ENCODE peak calls at places on chromosomes 3 and 15, in seven cellular contexts. One of them, this sample, is unnamed.

GRCh38 chr3:53129344-53129743 is 891 bp downstream of the RFT1 start:
- DNase-seq in stomach: no peak
- DNase-seq in tibial nerve: no peak
- DNase-seq in ovary: no peak
- DNase-seq in body of pancreas: no peak
- DNase-seq in A549: no peak
- DNase-seq in HCT116: no peak
- DNase-seq in this sample: no peak

GRCh38 chr15:99211926-99212325 is 37.5 kb downstream of the TTC23 start:
- DNase-seq in stomach: no peak
- DNase-seq in ovary: no peak
- DNase-seq in A549: no peak
- DNase-seq in HCT116: no peak
- DNase-seq in tibial nerve: no peak
- DNase-seq in body of pancreas: no peak
- DNase-seq in this sample: no peak

GRCh38 chr3:188067932-188068331 is 86.0 kb upstream of the LPP start:
- DNase-seq in ovary: no peak
- DNase-seq in A549: no peak
- DNase-seq in body of pancreas: no peak
- DNase-seq in stomach: no peak
- DNase-seq in tibial nerve: no peak
- DNase-seq in HCT116: no peak
- DNase-seq in this sample: peak

GRCh38 chr15:95450413-95450812 is 880.1 kb upstream of the NR2F2 start:
- DNase-seq in tibial nerve: no peak
- DNase-seq in ovary: no peak
- DNase-seq in body of pancreas: no peak
- DNase-seq in stomach: no peak
- DNase-seq in HCT116: no peak
- DNase-seq in A549: no peak
- DNase-seq in this sample: no peak

GRCh38 chr3:72492240-72492639 is 356.0 kb downstream of the SHQ1 start:
- DNase-seq in tibial nerve: peak
- DNase-seq in stomach: no peak
- DNase-seq in HCT116: no peak
- DNase-seq in ovary: no peak
- DNase-seq in A549: no peak
- DNase-seq in body of pancreas: peak
- DNase-seq in this sample: peak

GRCh38 chr15:88021601-88022000 is 234.9 kb downstream of the NTRK3 start:
- DNase-seq in A549: no peak
- DNase-seq in HCT116: no peak
- DNase-seq in body of pancreas: no peak
- DNase-seq in tibial nerve: no peak
- DNase-seq in stomach: no peak
- DNase-seq in ovary: no peak
- DNase-seq in this sample: no peak

GRCh38 chr3:69647710-69648109 is 91.6 kb upstream of the MITF start:
- DNase-seq in stomach: no peak
- DNase-seq in HCT116: no peak
- DNase-seq in body of pancreas: no peak
- DNase-seq in ovary: no peak
- DNase-seq in A549: no peak
- DNase-seq in tibial nerve: no peak
- DNase-seq in this sample: no peak

GRCh38 chr3:18669374-18669773 is 244.2 kb upstream of the SATB1 start:
- DNase-seq in tibial nerve: no peak
- DNase-seq in ovary: no peak
- DNase-seq in stomach: no peak
- DNase-seq in body of pancreas: no peak
- DNase-seq in HCT116: no peak
- DNase-seq in A549: no peak
- DNase-seq in this sample: no peak

GRCh38 chr3:182501861-182502260 is 291.4 kb upstream of the ATP11B start:
- DNase-seq in A549: no peak
- DNase-seq in body of pancreas: no peak
- DNase-seq in tibial nerve: no peak
- DNase-seq in ovary: no peak
- DNase-seq in HCT116: no peak
- DNase-seq in stomach: no peak
- DNase-seq in this sample: no peak

GRCh38 chr3:185732782-185733181 is 92.1 kb downstream of the IGF2BP2 start:
- DNase-seq in A549: no peak
- DNase-seq in body of pancreas: no peak
- DNase-seq in stomach: no peak
- DNase-seq in ovary: no peak
- DNase-seq in tibial nerve: no peak
- DNase-seq in HCT116: no peak
- DNase-seq in this sample: peak

GRCh38 chr3:27796365-27796875 is 74.3 kb upstream of the EOMES start:
- DNase-seq in body of pancreas: no peak
- DNase-seq in HCT116: no peak
- DNase-seq in A549: no peak
- DNase-seq in tibial nerve: no peak
- DNase-seq in ovary: no peak
- DNase-seq in stomach: no peak
- DNase-seq in this sample: no peak

GRCh38 chr3:138423316-138423715 is 11.1 kb upstream of the ESYT3 start:
- DNase-seq in ovary: no peak
- DNase-seq in body of pancreas: no peak
- DNase-seq in HCT116: no peak
- DNase-seq in stomach: no peak
- DNase-seq in A549: no peak
- DNase-seq in tibial nerve: no peak
- DNase-seq in this sample: no peak

GRCh38 chr3:66386011-66386924 is 114.6 kb downstream of the LRIG1 start:
- DNase-seq in A549: no peak
- DNase-seq in tibial nerve: no peak
- DNase-seq in stomach: no peak
- DNase-seq in body of pancreas: no peak
- DNase-seq in ovary: no peak
- DNase-seq in HCT116: no peak
- DNase-seq in this sample: no peak
- TF ChIP-seq POLR2A in A549: no peak
- TF ChIP-seq POLR2A in tibial nerve: no peak
- TF ChIP-seq POLR2A in stomach: no peak
- TF ChIP-seq POLR2A in body of pancreas: no peak
- TF ChIP-seq POLR2A in ovary: no peak
- TF ChIP-seq POLR2A in HCT116: no peak
- TF ChIP-seq POLR2A in this sample: no peak

GRCh38 chr3:186826978-186827857 is 15.3 kb upstream of the ADIPOQ start:
- DNase-seq in body of pancreas: peak
- DNase-seq in HCT116: peak
- DNase-seq in ovary: peak
- DNase-seq in tibial nerve: peak
- DNase-seq in A549: peak
- DNase-seq in stomach: peak
- DNase-seq in this sample: peak
- TF ChIP-seq POLR2A in body of pancreas: peak
- TF ChIP-seq POLR2A in HCT116: peak
- TF ChIP-seq POLR2A in ovary: no peak
- TF ChIP-seq POLR2A in tibial nerve: peak
- TF ChIP-seq POLR2A in A549: peak
- TF ChIP-seq POLR2A in stomach: no peak
- TF ChIP-seq POLR2A in this sample: peak

DNA sequence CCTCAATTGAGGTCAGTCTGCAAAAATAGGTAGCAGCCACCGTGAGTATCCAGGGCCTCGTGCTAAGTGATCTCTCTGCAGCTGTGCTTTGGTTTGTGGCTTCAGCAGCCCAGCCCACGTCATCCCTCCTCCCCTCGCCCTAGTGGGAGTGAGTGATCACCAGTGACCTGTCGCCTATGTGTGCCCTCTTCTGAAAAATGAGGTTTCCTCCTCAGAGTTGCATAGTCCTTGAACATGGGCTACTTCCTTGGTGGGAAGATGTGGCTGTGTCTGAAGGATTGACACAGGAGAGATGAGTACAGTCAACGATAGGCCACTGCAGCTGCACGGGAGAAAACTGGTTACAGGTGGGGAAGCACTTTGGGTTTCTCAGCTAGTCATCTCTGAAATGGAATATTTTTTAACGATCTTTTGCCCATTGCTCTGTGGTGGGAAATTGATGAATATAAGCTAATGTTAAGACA is 144.8 kb upstream of the BHLHE40 start:
- DNase-seq in HCT116: no peak
- DNase-seq in tibial nerve: no peak
- DNase-seq in ovary: no peak
- DNase-seq in body of pancreas: peak
- DNase-seq in A549: no peak
- DNase-seq in stomach: peak
- DNase-seq in this sample: no peak
- TF ChIP-seq POLR2A in HCT116: no peak
- TF ChIP-seq POLR2A in tibial nerve: no peak
- TF ChIP-seq POLR2A in ovary: no peak
- TF ChIP-seq POLR2A in body of pancreas: no peak
- TF ChIP-seq POLR2A in A549: no peak
- TF ChIP-seq POLR2A in stomach: no peak
- TF ChIP-seq POLR2A in this sample: no peak

GRCh38 chr3:112231727-112232126 is 62.3 kb downstream of the SLC9C1 start:
- DNase-seq in body of pancreas: no peak
- DNase-seq in stomach: no peak
- DNase-seq in ovary: no peak
- DNase-seq in A549: no peak
- DNase-seq in HCT116: no peak
- DNase-seq in tibial nerve: no peak
- DNase-seq in this sample: no peak

GRCh38 chr3:112233083-112233482 is 60.9 kb downstream of the SLC9C1 start:
- DNase-seq in body of pancreas: no peak
- DNase-seq in A549: no peak
- DNase-seq in HCT116: no peak
- DNase-seq in ovary: no peak
- DNase-seq in tibial nerve: no peak
- DNase-seq in stomach: no peak
- DNase-seq in this sample: no peak

GRCh38 chr3:112230033-112230432 is 64.0 kb downstream of the SLC9C1 start:
- DNase-seq in HCT116: no peak
- DNase-seq in A549: no peak
- DNase-seq in tibial nerve: no peak
- DNase-seq in ovary: no peak
- DNase-seq in body of pancreas: no peak
- DNase-seq in stomach: no peak
- DNase-seq in this sample: no peak

GRCh38 chr3:112228786-112229185 is 65.2 kb downstream of the SLC9C1 start:
- DNase-seq in HCT116: no peak
- DNase-seq in stomach: no peak
- DNase-seq in body of pancreas: no peak
- DNase-seq in A549: no peak
- DNase-seq in ovary: no peak
- DNase-seq in tibial nerve: no peak
- DNase-seq in this sample: no peak
- TF ChIP-seq POLR2A in HCT116: no peak
- TF ChIP-seq POLR2A in stomach: no peak
- TF ChIP-seq POLR2A in body of pancreas: no peak
- TF ChIP-seq POLR2A in A549: no peak
- TF ChIP-seq POLR2A in ovary: no peak
- TF ChIP-seq POLR2A in tibial nerve: no peak
- TF ChIP-seq POLR2A in this sample: no peak

GRCh38 chr3:195909645-195910498 is 1.5 kb upstream of the TNK2 start:
- DNase-seq in A549: peak
- DNase-seq in ovary: peak
- DNase-seq in tibial nerve: peak
- DNase-seq in stomach: peak
- DNase-seq in body of pancreas: peak
- DNase-seq in HCT116: peak
- DNase-seq in this sample: peak
- TF ChIP-seq POLR2A in A549: peak
- TF ChIP-seq POLR2A in ovary: no peak
- TF ChIP-seq POLR2A in tibial nerve: peak
- TF ChIP-seq POLR2A in stomach: no peak
- TF ChIP-seq POLR2A in body of pancreas: peak
- TF ChIP-seq POLR2A in HCT116: no peak
- TF ChIP-seq POLR2A in this sample: peak

GRCh38 chr3:50625879-50626182 is 8.9 kb downstream of the MAPKAPK3 start:
- DNase-seq in ovary: no peak
- DNase-seq in tibial nerve: no peak
- DNase-seq in A549: no peak
- DNase-seq in body of pancreas: no peak
- DNase-seq in stomach: no peak
- DNase-seq in HCT116: no peak
- DNase-seq in this sample: no peak

GRCh38 chr3:50622881-50623280 is 5.9 kb downstream of the MAPKAPK3 start:
- DNase-seq in A549: no peak
- DNase-seq in ovary: no peak
- DNase-seq in HCT116: no peak
- DNase-seq in stomach: no peak
- DNase-seq in tibial nerve: no peak
- DNase-seq in body of pancreas: no peak
- DNase-seq in this sample: no peak

GRCh38 chr3:50623840-50624474 is 7.0 kb downstream of the MAPKAPK3 start:
- DNase-seq in stomach: no peak
- DNase-seq in ovary: no peak
- DNase-seq in A549: no peak
- DNase-seq in tibial nerve: no peak
- DNase-seq in HCT116: no peak
- DNase-seq in body of pancreas: no peak
- DNase-seq in this sample: no peak

GRCh38 chr3:50625131-50625878 is 8.4 kb downstream of the MAPKAPK3 start:
- DNase-seq in tibial nerve: no peak
- DNase-seq in A549: no peak
- DNase-seq in ovary: no peak
- DNase-seq in body of pancreas: no peak
- DNase-seq in stomach: no peak
- DNase-seq in HCT116: no peak
- DNase-seq in this sample: no peak

GRCh38 chr3:50624634-50625033 is 7.7 kb downstream of the MAPKAPK3 start:
- DNase-seq in tibial nerve: no peak
- DNase-seq in body of pancreas: no peak
- DNase-seq in A549: no peak
- DNase-seq in stomach: no peak
- DNase-seq in HCT116: no peak
- DNase-seq in ovary: no peak
- DNase-seq in this sample: no peak
- TF ChIP-seq POLR2A in tibial nerve: no peak
- TF ChIP-seq POLR2A in body of pancreas: no peak
- TF ChIP-seq POLR2A in A549: no peak
- TF ChIP-seq POLR2A in stomach: no peak
- TF ChIP-seq POLR2A in HCT116: no peak
- TF ChIP-seq POLR2A in ovary: no peak
- TF ChIP-seq POLR2A in this sample: no peak

GRCh38 chr15:76905855-76906254 is 715 bp upstream of the SCAPER start:
- DNase-seq in body of pancreas: peak
- DNase-seq in HCT116: no peak
- DNase-seq in tibial nerve: no peak
- DNase-seq in ovary: peak
- DNase-seq in stomach: no peak
- DNase-seq in A549: no peak
- DNase-seq in this sample: no peak

GRCh38 chr15:76904461-76905012 is 603 bp downstream of the SCAPER start:
- DNase-seq in ovary: peak
- DNase-seq in A549: peak
- DNase-seq in tibial nerve: peak
- DNase-seq in HCT116: no peak
- DNase-seq in body of pancreas: peak
- DNase-seq in stomach: peak
- DNase-seq in this sample: peak

GRCh38 chr15:76901965-76902364 is 3.2 kb downstream of the SCAPER start:
- DNase-seq in tibial nerve: no peak
- DNase-seq in ovary: no peak
- DNase-seq in stomach: no peak
- DNase-seq in A549: no peak
- DNase-seq in HCT116: no peak
- DNase-seq in body of pancreas: no peak
- DNase-seq in this sample: no peak

GRCh38 chr15:76903251-76903681 is 1.9 kb downstream of the SCAPER start:
- DNase-seq in stomach: no peak
- DNase-seq in tibial nerve: no peak
- DNase-seq in A549: no peak
- DNase-seq in HCT116: peak
- DNase-seq in body of pancreas: no peak
- DNase-seq in ovary: no peak
- DNase-seq in this sample: no peak

GRCh38 chr15:76905013-76905839 is at the start of gene SCAPER:
- DNase-seq in stomach: peak
- DNase-seq in HCT116: peak
- DNase-seq in body of pancreas: peak
- DNase-seq in A549: peak
- DNase-seq in ovary: peak
- DNase-seq in tibial nerve: peak
- DNase-seq in this sample: peak
- TF ChIP-seq POLR2A in stomach: no peak
- TF ChIP-seq POLR2A in HCT116: no peak
- TF ChIP-seq POLR2A in body of pancreas: peak
- TF ChIP-seq POLR2A in A549: peak
- TF ChIP-seq POLR2A in ovary: peak
- TF ChIP-seq POLR2A in tibial nerve: peak
- TF ChIP-seq POLR2A in this sample: peak